ENCODE peak calls at places on chromosomes 3 and 15, in five cellular contexts. B, W, Y, L and D are unnamed samples.
A peak's percentile ranks its signal among the peaks of the same experiment; 100 is the strongest.

GRCh38 chr15:69044899-69045298 is 30.4 kb downstream of the NOX5 start:
- DNase-seq in B (peak; percentile 50), W (peak; percentile 56), Y (peak; percentile 88), L (no peak), D (no peak)

GRCh38 chr3:70933105-70933810 is 620.8 kb upstream of the MDFIC2 start:
- DNase-seq in B (no peak), W (no peak), Y (peak; percentile 70), L (no peak), D (no peak)

GRCh38 chr3:25441234-25441856 is 13.3 kb downstream of the RARB start:
- DNase-seq in B (no peak), W (no peak), Y (no peak), L (no peak), D (no peak)

GRCh38 chr15:38243278-38243677 is 9.4 kb upstream of the SPRED1 start:
- DNase-seq in B (no peak), W (no peak), Y (no peak), L (no peak), D (no peak)

GRCh38 chr3:162525052-162525451 is 1028.4 kb downstream of the OTOL1 start:
- DNase-seq in B (no peak), W (peak; percentile 94), Y (no peak), L (no peak), D (no peak)

GRCh38 chr15:45026646-45027045 is 3.7 kb downstream of the SORD start:
- DNase-seq in B (no peak), W (no peak), Y (no peak), L (no peak), D (no peak)

GRCh38 chr3:44159901-44160300 is 81.8 kb upstream of the TOPAZ1 start:
- DNase-seq in B (no peak), W (no peak), Y (no peak), L (no peak), D (no peak)

GRCh38 chr3:159532577-159532976 is 456.1 kb upstream of the IL12A start:
- DNase-seq in B (no peak), W (no peak), Y (no peak), L (no peak), D (no peak)

GRCh38 chr3:14532691-14533456 is 7.3 kb downstream of the GRIP2 start:
- DNase-seq in B (no peak), W (peak; percentile 10), Y (peak; percentile 54), L (no peak), D (no peak)
- TF ChIP-seq CTCF in B (no peak), W (no peak), Y (no peak), L (no peak), D (no peak)

GRCh38 chr15:28019594-28020320 is 79.4 kb downstream of the OCA2 start:
- DNase-seq in B (no peak), W (no peak), Y (no peak), L (no peak), D (no peak)

GRCh38 chr15:28015855-28016254 is 83.3 kb downstream of the OCA2 start:
- DNase-seq in B (no peak), W (no peak), Y (no peak), L (no peak), D (no peak)

GRCh38 chr15:28018291-28019044 is 80.6 kb downstream of the OCA2 start:
- DNase-seq in B (no peak), W (no peak), Y (no peak), L (no peak), D (peak; percentile 11)

GRCh38 chr15:28014623-28015200 is 84.4 kb downstream of the OCA2 start:
- DNase-seq in B (no peak), W (no peak), Y (no peak), L (no peak), D (no peak)

GRCh38 chr15:28017423-28017924 is 81.6 kb downstream of the OCA2 start:
- DNase-seq in B (no peak), W (no peak), Y (peak; percentile 1), L (no peak), D (no peak)
- TF ChIP-seq CTCF in B (no peak), W (no peak), Y (no peak), L (no peak), D (no peak)

DNA sequence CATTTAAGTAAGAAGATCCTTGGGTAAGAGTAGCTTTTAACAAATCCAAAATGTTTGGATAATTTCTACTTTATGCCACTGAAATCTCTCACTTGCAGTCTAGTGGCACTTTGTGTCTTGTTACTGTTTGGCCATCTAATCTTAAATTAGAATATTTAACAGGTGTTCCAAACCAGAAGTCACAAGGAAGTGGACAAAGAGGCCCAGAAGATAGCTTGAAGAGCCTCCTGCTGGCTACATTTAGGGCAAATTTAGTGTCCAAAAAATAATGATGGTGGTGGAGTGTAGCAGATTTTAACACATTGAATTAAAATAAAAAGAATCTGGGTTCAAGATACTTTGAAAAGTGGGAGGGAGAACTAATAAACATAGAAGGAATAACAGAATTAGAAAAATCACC is 172.2 kb downstream of the GHSR start:
- DNase-seq in B (no peak), W (no peak), Y (no peak), L (no peak), D (no peak)
- TF ChIP-seq CTCF in B (no peak), W (no peak), Y (no peak), L (no peak), D (peak; percentile 22)

GRCh38 chr15:57379487-57379886 is 3.2 kb downstream of the CGNL1 start:
- DNase-seq in B (no peak), W (no peak), Y (no peak), L (no peak), D (no peak)

GRCh38 chr15:57380854-57381253 is 4.5 kb downstream of the CGNL1 start:
- DNase-seq in B (no peak), W (no peak), Y (no peak), L (no peak), D (no peak)

GRCh38 chr15:57376695-57377477 is 581 bp downstream of the CGNL1 start:
- DNase-seq in B (peak; percentile 58), W (peak; percentile 58), Y (peak; percentile 18), L (no peak), D (peak; percentile 43)

GRCh38 chr15:57375827-57376694 is at the start of gene CGNL1:
- DNase-seq in B (peak; percentile 62), W (no peak), Y (no peak), L (no peak), D (peak; percentile 48)

GRCh38 chr15:57377478-57377847 is 1.2 kb downstream of the CGNL1 start:
- DNase-seq in B (peak; percentile 58), W (no peak), Y (peak; percentile 44), L (no peak), D (no peak)
- TF ChIP-seq CTCF in B (peak; percentile 41), W (no peak), Y (peak; percentile 32), L (no peak), D (no peak)

GRCh38 chr3:168088106-168088722 is 7.5 kb downstream of the GOLIM4 start:
- DNase-seq in B (peak; percentile 3), W (no peak), Y (no peak), L (no peak), D (no peak)

GRCh38 chr3:168091961-168092360 is 3.8 kb downstream of the GOLIM4 start:
- DNase-seq in B (no peak), W (no peak), Y (no peak), L (no peak), D (no peak)

GRCh38 chr3:168091299-168091852 is 4.3 kb downstream of the GOLIM4 start:
- DNase-seq in B (no peak), W (no peak), Y (no peak), L (no peak), D (no peak)

GRCh38 chr3:168089179-168089771 is 6.4 kb downstream of the GOLIM4 start:
- DNase-seq in B (no peak), W (no peak), Y (no peak), L (no peak), D (no peak)

GRCh38 chr3:168090306-168091085 is 5.2 kb downstream of the GOLIM4 start:
- DNase-seq in B (no peak), W (peak; percentile 25), Y (no peak), L (no peak), D (no peak)
- TF ChIP-seq CTCF in B (no peak), W (no peak), Y (no peak), L (no peak), D (no peak)

DNA sequence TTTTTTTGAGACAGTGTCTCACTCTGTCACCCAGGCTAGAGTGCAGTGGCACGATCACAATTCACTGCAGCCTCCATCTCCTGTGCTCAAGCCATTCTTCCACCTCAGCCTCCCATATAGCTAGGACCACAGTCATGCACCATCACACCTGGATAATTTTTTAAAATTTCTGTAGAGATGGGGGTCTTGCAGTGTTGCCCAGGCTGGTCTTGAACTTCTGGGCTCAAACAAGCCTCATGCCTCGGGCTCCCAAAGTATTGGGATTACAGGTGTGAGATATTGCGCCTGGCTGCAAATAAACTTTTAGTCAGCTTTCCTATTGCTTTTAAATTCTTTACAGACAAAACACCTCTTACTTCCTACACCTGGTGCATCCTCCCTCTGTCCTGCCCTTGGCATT is 102.1 kb upstream of the VEPH1 start:
- DNase-seq in B (no peak), W (no peak), Y (no peak), L (no peak), D (no peak)
- TF ChIP-seq CTCF in B (no peak), W (no peak), Y (no peak), L (no peak), D (no peak)